ENCODE peak calls at places on chromosomes 7 and 10, in nine cellular contexts. W is fibroblast of pulmonary artery; A is left ventricle myocardium inferior; D is glutamatergic neuron; Y is AG09309; B is cardiac muscle cell; X is CD8-positive, alpha-beta T cell; G is MM.1S; O is pancreas. U is an unnamed sample.

GRCh38 chr10:32954545-32955298 is 3.3 kb downstream of the ITGB1 start:
- DNase-seq in W (no peak), A (no peak), D (no peak), Y (no peak), B (no peak), X (no peak), G (no peak), O (no peak), U (no peak)

GRCh38 chr10:122468923-122469781 is 7.8 kb downstream of the HTRA1 start:
- DNase-seq in W (peak; percentile 94), A (no peak), D (no peak), Y (peak; percentile 98), B (peak; percentile 91), X (no peak), G (no peak), O (no peak), U (no peak)

GRCh38 chr10:30705625-30706149 is 76.1 kb upstream of the LYZL2 start:
- DNase-seq in W (no peak), A (no peak), D (no peak), Y (no peak), B (no peak), X (no peak), G (peak; percentile 57), O (no peak), U (no peak)

GRCh38 chr7:17412883-17413282 is 114.4 kb downstream of the AHR start:
- DNase-seq in W (no peak), A (no peak), D (no peak), Y (no peak), B (no peak), X (no peak), G (no peak), O (no peak), U (no peak)

GRCh38 chr10:113746188-113746950 is 5.1 kb upstream of the PLEKHS1 start:
- DNase-seq in W (peak; percentile 21), A (no peak), D (no peak), Y (no peak), B (peak; percentile 49), X (no peak), G (no peak), O (peak; percentile 17), U (no peak)

GRCh38 chr7:1492640-1493039 is 11.5 kb downstream of the INTS1 start:
- DNase-seq in W (no peak), A (no peak), D (no peak), Y (no peak), B (no peak), X (no peak), G (no peak), O (no peak), U (no peak)

GRCh38 chr7:150897502-150898474 is 45.5 kb downstream of the AOC1 start:
- DNase-seq in W (no peak), A (no peak), D (no peak), Y (no peak), B (no peak), X (no peak), G (peak; percentile 72), O (no peak), U (no peak)

GRCh38 chr7:35422715-35423114 is 168.8 kb upstream of the TBX20 start:
- DNase-seq in W (no peak), A (no peak), D (no peak), Y (no peak), B (no peak), X (no peak), G (no peak), O (no peak), U (no peak)

GRCh38 chr7:64849250-64849923 is 53.7 kb upstream of the ZNF273 start:
- DNase-seq in W (no peak), A (no peak), D (no peak), Y (no peak), B (peak; percentile 4), X (no peak), G (no peak), O (no peak), U (no peak)

GRCh38 chr7:24936121-24936824 is 43.7 kb downstream of the OSBPL3 start:
- DNase-seq in W (no peak), A (no peak), D (no peak), Y (peak; percentile 17), B (no peak), X (no peak), G (peak; percentile 50), O (no peak), U (no peak)

GRCh38 chr7:2515424-2516193 is 4.0 kb upstream of the LFNG start:
- DNase-seq in W (no peak), A (no peak), D (no peak), Y (no peak), B (no peak), X (no peak), G (no peak), O (no peak), U (no peak)

GRCh38 chr10:5757766-5758517 is 55.3 kb downstream of the GDI2 start:
- DNase-seq in W (no peak), A (no peak), D (no peak), Y (no peak), B (no peak), X (no peak), G (no peak), O (no peak), U (no peak)

GRCh38 chr7:125828153-125828690 is 898.6 kb upstream of the POT1 start:
- DNase-seq in W (no peak), A (no peak), D (no peak), Y (no peak), B (no peak), X (no peak), G (no peak), O (no peak), U (no peak)

GRCh38 chr10:46091080-46091833 is 45.2 kb upstream of the MSMB start:
- DNase-seq in W (no peak), A (no peak), D (no peak), Y (no peak), B (no peak), X (no peak), G (peak; percentile 69), O (no peak), U (no peak)

GRCh38 chr7:48296976-48297375 is 125.7 kb downstream of the ABCA13 start:
- DNase-seq in W (no peak), A (no peak), D (no peak), Y (no peak), B (no peak), X (no peak), G (no peak), O (no peak), U (no peak)

GRCh38 chr7:48301201-48301600 is 129.9 kb downstream of the ABCA13 start:
- DNase-seq in W (no peak), A (no peak), D (no peak), Y (no peak), B (peak; percentile 22), X (no peak), G (no peak), O (no peak), U (no peak)

GRCh38 chr7:48298779-48299178 is 127.5 kb downstream of the ABCA13 start:
- DNase-seq in W (peak; percentile 18), A (no peak), D (no peak), Y (peak; percentile 25), B (peak; percentile 28), X (no peak), G (peak; percentile 45), O (no peak), U (no peak)

GRCh38 chr7:48300301-48300700 is 129.0 kb downstream of the ABCA13 start:
- DNase-seq in W (no peak), A (no peak), D (no peak), Y (no peak), B (no peak), X (no peak), G (no peak), O (no peak), U (no peak)

GRCh38 chr7:48299580-48300169 is 128.4 kb downstream of the ABCA13 start:
- DNase-seq in W (peak; percentile 72), A (no peak), D (peak; percentile 70), Y (peak; percentile 31), B (peak; percentile 80), X (peak; percentile 19), G (peak; percentile 82), O (peak; percentile 42), U (peak; percentile 81)
- TF ChIP-seq CTCF in W (peak; percentile 80), A (peak; percentile 74), D (peak; percentile 62), Y (peak; percentile 82), B (peak; percentile 84), X (no peak), G (peak; percentile 89), O (peak; percentile 49), U (peak; percentile 78)

GRCh38 chr7:30688718-30689221 is 6.5 kb upstream of the CRHR2 start:
- DNase-seq in W (peak; percentile 14), A (no peak), D (no peak), Y (no peak), B (peak; percentile 40), X (no peak), G (no peak), O (peak; percentile 53), U (peak; percentile 74)

GRCh38 chr7:30683839-30684238 is 1.6 kb upstream of the CRHR2 start:
- DNase-seq in W (no peak), A (no peak), D (no peak), Y (no peak), B (no peak), X (no peak), G (no peak), O (no peak), U (no peak)

GRCh38 chr7:30684351-30684750 is 2.1 kb upstream of the CRHR2 start:
- DNase-seq in W (no peak), A (no peak), D (no peak), Y (no peak), B (no peak), X (no peak), G (no peak), O (no peak), U (no peak)

GRCh38 chr7:30690011-30690410 is 7.8 kb upstream of the CRHR2 start:
- DNase-seq in W (no peak), A (no peak), D (no peak), Y (no peak), B (no peak), X (no peak), G (no peak), O (no peak), U (no peak)

DNA sequence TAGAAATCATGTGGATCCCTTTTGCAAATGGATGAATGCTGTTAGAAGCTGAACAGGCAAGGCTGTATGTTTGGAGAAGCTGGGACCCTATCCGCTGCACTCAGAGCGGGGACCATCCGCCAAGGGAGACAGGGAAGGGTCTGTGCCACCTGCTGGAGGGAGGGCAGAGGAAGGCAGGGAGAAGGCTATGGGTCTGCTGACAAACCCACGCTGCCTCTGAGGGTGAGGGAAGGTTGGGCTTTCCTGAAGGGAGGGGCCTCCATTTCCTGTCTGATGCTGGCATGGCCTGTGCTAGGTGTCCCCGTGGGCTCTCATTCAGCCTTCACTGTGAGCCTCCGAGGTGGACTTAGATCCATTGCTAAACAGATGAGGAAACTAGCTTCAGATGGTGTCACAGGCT is 5.3 kb upstream of the CRHR2 start:
- DNase-seq in W (no peak), A (no peak), D (no peak), Y (no peak), B (no peak), X (no peak), G (no peak), O (no peak), U (no peak)
- TF ChIP-seq CTCF in W (no peak), A (no peak), D (no peak), Y (no peak), B (no peak), X (no peak), G (no peak), O (no peak), U (no peak)

GRCh38 chr7:78081888-78082287 is 283.3 kb downstream of the PHTF2 start:
- DNase-seq in W (no peak), A (no peak), D (no peak), Y (no peak), B (no peak), X (no peak), G (no peak), O (no peak), U (no peak)
- TF ChIP-seq CTCF in W (no peak), A (no peak), D (no peak), Y (no peak), B (no peak), X (no peak), G (no peak), O (no peak), U (no peak)

GRCh38 chr10:55500931-55501559 is 700.0 kb upstream of the PCDH15 start:
- DNase-seq in W (peak; percentile 34), A (no peak), D (peak; percentile 53), Y (no peak), B (peak; percentile 9), X (no peak), G (peak; percentile 49), O (peak; percentile 15), U (peak; percentile 69)
- TF ChIP-seq CTCF in W (peak; percentile 59), A (peak; percentile 75), D (peak; percentile 59), Y (peak; percentile 11), B (peak; percentile 30), X (no peak), G (peak; percentile 73), O (no peak), U (peak; percentile 56)